ENCODE peak calls at places on chromosomes 2 and 18, in ten cellular contexts. L is activated CD8-positive, alpha-beta memory T cell treated with anti-CD3 and anti-CD28 coated beads for 24 hours; E is effector memory CD8-positive, alpha-beta T cell; N is activated CD4-positive, alpha-beta T cell treated with anti-CD3 and anti-CD28 coated beads, Interleukin-2, amount 50 U/mL, for 4 hours; W is NCI-H1092; A is right cardiac atrium; B is GM04504; H is BJ; Y is NCI-H1417; F is Caki2. O is an unnamed sample.

GRCh38 chr2:4763009-4763408 is 929.2 kb upstream of the SOX11 start:
- DNase-seq in H (no peak), L (no peak), N (no peak), B (no peak), F (peak; percentile 12), A (no peak), E (no peak), Y (peak; percentile 62), W (peak; percentile 44), O (peak; percentile 3)

GRCh38 chr2:55618649-55619055 is 1.2 kb upstream of the PPP4R3B start:
- DNase-seq in L (peak; percentile 74), Y (peak; percentile 66), F (peak; percentile 62), B (peak; percentile 5), A (peak; percentile 76), H (peak; percentile 20), E (peak; percentile 44), N (peak; percentile 35), W (peak; percentile 11), O (peak; percentile 74)

GRCh38 chr2:95052301-95052700 is 26.8 kb downstream of the MAL start:
- DNase-seq in F (peak; percentile 98), W (no peak), L (no peak), E (no peak), A (no peak), N (no peak), H (no peak), B (no peak), Y (peak; percentile 23), O (no peak)

GRCh38 chr2:42970151-42970550 is 177.8 kb upstream of the HAAO start:
- DNase-seq in N (no peak), L (no peak), W (no peak), Y (no peak), A (no peak), F (no peak), H (no peak), B (no peak), E (no peak), O (no peak)

GRCh38 chr2:133721155-133721554 is 152.9 kb upstream of the NCKAP5 start:
- DNase-seq in E (no peak), F (no peak), L (no peak), Y (no peak), H (no peak), B (no peak), N (no peak), W (no peak), A (no peak), O (no peak)

GRCh38 chr2:37781028-37781427 is 109.6 kb upstream of the CDC42EP3 start:
- DNase-seq in L (no peak), A (no peak), H (no peak), F (no peak), B (no peak), W (no peak), N (no peak), E (no peak), Y (no peak), O (no peak)

GRCh38 chr2:104944495-104944894 is 90.6 kb downstream of the POU3F3 start:
- DNase-seq in N (no peak), B (no peak), H (no peak), E (no peak), Y (peak; percentile 15), A (no peak), W (no peak), F (peak; percentile 71), L (no peak), O (no peak)

GRCh38 chr2:233036162-233036838 is 3.8 kb downstream of the NEU2 start:
- DNase-seq in W (no peak), N (no peak), A (no peak), B (no peak), F (no peak), L (no peak), H (no peak), Y (no peak), E (no peak), O (no peak)

GRCh38 chr2:31413876-31414550 is 529 bp downstream of the XDH start:
- DNase-seq in W (no peak), A (no peak), E (no peak), B (no peak), H (no peak), L (no peak), Y (peak; percentile 37), F (peak; percentile 45), N (no peak), O (no peak)

GRCh38 chr2:203476881-203477280 is 58.2 kb downstream of the RAPH1 start:
- DNase-seq in N (no peak), F (no peak), E (no peak), L (no peak), W (no peak), H (no peak), B (no peak), Y (no peak), A (no peak), O (no peak)

GRCh38 chr2:130964931-130965330 is 128.2 kb downstream of the ARHGEF4 start:
- DNase-seq in W (no peak), H (no peak), A (no peak), N (no peak), F (no peak), Y (no peak), L (no peak), B (no peak), E (no peak), O (no peak)

GRCh38 chr2:32357545-32358482 is 991 bp downstream of the BIRC6 start:
- DNase-seq in W (no peak), F (peak; percentile 59), E (peak; percentile 6), L (no peak), N (peak; percentile 17), Y (peak; percentile 37), H (no peak), B (no peak), A (no peak), O (peak; percentile 68)

GRCh38 chr18:51541230-51541629 is 343.7 kb upstream of the MEX3C start:
- DNase-seq in L (no peak), W (no peak), N (no peak), Y (no peak), A (no peak), F (no peak), B (no peak), E (no peak), H (no peak), O (no peak)

GRCh38 chr2:127231130-127231865 is 11.2 kb upstream of the CYP27C1 start:
- DNase-seq in H (no peak), B (no peak), N (no peak), L (no peak), E (no peak), Y (no peak), A (no peak), W (no peak), F (no peak), O (no peak)

GRCh38 chr18:39424261-39424660 is 1858.7 kb upstream of the CELF4 start:
- DNase-seq in A (no peak), Y (no peak), W (no peak), E (no peak), L (no peak), N (no peak), F (no peak), B (no peak), H (no peak), O (no peak)

GRCh38 chr18:26746284-26747130 is 119.0 kb downstream of the AQP4 start:
- DNase-seq in B (peak; percentile 4), W (no peak), E (no peak), N (no peak), L (no peak), A (no peak), F (peak; percentile 39), H (no peak), Y (no peak), O (no peak)

GRCh38 chr2:28547906-28548600 is 52.2 kb downstream of the PLB1 start:
- DNase-seq in L (no peak), A (no peak), F (no peak), W (no peak), Y (no peak), E (peak; percentile 38), B (no peak), N (no peak), H (no peak), O (no peak)

GRCh38 chr2:16662440-16662839 is 3.2 kb downstream of the CYRIA start:
- DNase-seq in H (no peak), N (no peak), E (no peak), Y (no peak), F (peak; percentile 77), B (no peak), W (no peak), A (no peak), L (no peak), O (no peak)

GRCh38 chr2:215831296-215831913 is 181.9 kb downstream of the MREG start:
- DNase-seq in W (no peak), B (no peak), Y (no peak), H (no peak), E (no peak), L (no peak), F (peak; percentile 67), A (peak; percentile 86), N (no peak), O (peak; percentile 24)

GRCh38 chr18:41642756-41643155 is 312.3 kb upstream of the PIK3C3 start:
- DNase-seq in B (no peak), N (no peak), W (no peak), A (no peak), H (no peak), E (no peak), F (no peak), L (no peak), Y (no peak), O (no peak)

GRCh38 chr2:201909961-201910361 is 103.6 kb downstream of the CDK15 start:
- DNase-seq in B (peak; percentile 24), L (no peak), H (peak; percentile 35), F (no peak), N (no peak), E (no peak), Y (no peak), A (no peak), W (no peak), O (no peak)

GRCh38 chr2:160838691-160839090 is 321.5 kb upstream of the TANK start:
- DNase-seq in L (no peak), W (no peak), A (no peak), B (no peak), H (no peak), E (no peak), N (no peak), Y (no peak), F (no peak), O (no peak)

GRCh38 chr2:43495727-43496126 is 100.1 kb downstream of the THADA start:
- DNase-seq in E (no peak), L (no peak), H (no peak), Y (no peak), N (no peak), B (no peak), W (no peak), F (no peak), A (no peak), O (no peak)

GRCh38 chr2:3051266-3051665 is 326.4 kb downstream of the EIPR1 start:
- DNase-seq in L (no peak), B (no peak), H (no peak), W (no peak), A (no peak), N (no peak), E (no peak), Y (no peak), F (no peak), O (no peak)

GRCh38 chr2:3628241-3628679 is 29.7 kb upstream of the ALLC start:
- DNase-seq in H (no peak), W (no peak), B (no peak), Y (peak; percentile 28), F (no peak), N (no peak), E (no peak), L (no peak), A (peak; percentile 25), O (no peak)

GRCh38 chr18:59783138-59783537 is 85.9 kb upstream of the CCBE1 start:
- DNase-seq in W (peak; percentile 38), B (peak; percentile 65), Y (peak; percentile 62), F (peak; percentile 68), H (no peak), N (no peak), L (no peak), A (no peak), E (no peak), O (no peak)

GRCh38 chr2:1538663-1539062 is 125.4 kb downstream of the TPO start:
- DNase-seq in H (no peak), F (peak; percentile 41), L (no peak), N (no peak), B (no peak), W (peak; percentile 37), A (no peak), Y (no peak), E (no peak), O (no peak)

GRCh38 chr2:108383146-108383830 is 5.5 kb downstream of the SULT1C4 start:
- DNase-seq in A (no peak), B (no peak), E (no peak), H (no peak), L (no peak), Y (no peak), F (peak; percentile 92), W (no peak), N (no peak), O (no peak)